ENCODE peak calls at places on chromosome 15, in seven cellular contexts. M, D, Y, Q, F, H and W are unnamed samples.

GRCh38 chr15:40053234-40054055 is 14.5 kb upstream of the SRP14 start:
- DNase-seq in F (peak; percentile 37), Y (no peak), M (peak; percentile 14), D (no peak), Q (peak; percentile 20), H (no peak), W (no peak)

GRCh38 chr15:25090073-25090733 is 135.4 kb downstream of the SNRPN start:
- DNase-seq in H (no peak), M (no peak), D (no peak), Q (no peak), F (no peak), Y (no peak), W (no peak)

GRCh38 chr15:78873796-78874761 is 1.4 kb downstream of the MORF4L1 start:
- DNase-seq in H (peak; percentile 63), Y (no peak), D (no peak), M (peak; percentile 45), F (peak; percentile 37), Q (peak; percentile 45), W (peak; percentile 15)

GRCh38 chr15:64502537-64502936 is 42.2 kb downstream of the ZNF609 start:
- DNase-seq in F (no peak), Q (no peak), Y (no peak), H (no peak), M (no peak), D (no peak), W (peak; percentile 13)

GRCh38 chr15:69843927-69844326 is 253.8 kb downstream of the TLE3 start:
- DNase-seq in Q (no peak), Y (no peak), F (no peak), H (no peak), M (no peak), D (no peak), W (no peak)

GRCh38 chr15:45456212-45457106 is 66.1 kb downstream of the SLC30A4 start:
- DNase-seq in F (peak; percentile 59), M (peak; percentile 100), Q (peak; percentile 90), D (peak; percentile 96), Y (peak; percentile 99), H (peak; percentile 97), W (peak; percentile 97)

GRCh38 chr15:83210619-83211018 is 3.0 kb upstream of the HDGFL3 start:
- DNase-seq in D (no peak), M (peak; percentile 45), Q (no peak), H (peak; percentile 1), F (peak; percentile 34), Y (peak; percentile 43), W (peak; percentile 17)

GRCh38 chr15:35383511-35383910 is 162.5 kb downstream of the DPH6 start:
- DNase-seq in Y (no peak), M (no peak), Q (no peak), F (no peak), D (no peak), H (no peak), W (no peak)

GRCh38 chr15:81098884-81099601 is 35.0 kb upstream of the CFAP161 start:
- DNase-seq in M (no peak), H (no peak), D (no peak), Y (no peak), F (no peak), Q (no peak), W (no peak)

GRCh38 chr15:63291507-63291906 is 14.1 kb downstream of the APH1B start:
- DNase-seq in Q (no peak), H (peak; percentile 63), F (no peak), Y (peak; percentile 95), D (peak; percentile 12), M (peak; percentile 96), W (peak; percentile 87)

GRCh38 chr15:52112203-52112750 is 298 bp downstream of the BCL2L10 start:
- DNase-seq in H (no peak), D (no peak), M (no peak), Y (no peak), F (peak; percentile 57), Q (peak; percentile 73), W (no peak)

GRCh38 chr15:42144841-42145375 is 11.5 kb downstream of the PLA2G4F start:
- DNase-seq in H (no peak), F (no peak), Y (no peak), M (no peak), Q (no peak), D (no peak), W (no peak)

GRCh38 chr15:94615688-94616087 is 384.3 kb downstream of the MCTP2 start:
- DNase-seq in D (no peak), H (no peak), Y (no peak), Q (no peak), M (no peak), F (no peak), W (no peak)